ENCODE peak calls at places on chromosomes 13 and 19, in seven cellular contexts. Z is GM23248, O is endodermal cell, A is heart left ventricle, B is thoracic aorta, G is gastrocnemius medialis, S is tibial artery. J is an unnamed sample. For H3K36me3 and H3K4me1, the result is how much of the 10 kb centered on the place peaks cover.

GRCh38 chr13:85230754-85231153 is 568.5 kb downstream of the SLITRK6 start:
- DNase-seq in S (no peak), Z (no peak), G (no peak), A (no peak), B (no peak), O (no peak), J (no peak)

GRCh38 chr19:45136507-45137178 is 24.1 kb downstream of the NKPD1 start:
- DNase-seq in O (peak), B (no peak), S (no peak), G (no peak), A (no peak), Z (no peak), J (no peak)

GRCh38 chr13:111165611-111166010 is 50.5 kb downstream of the ARHGEF7 start:
- DNase-seq in A (no peak), G (no peak), S (no peak), Z (no peak), O (no peak), B (no peak), J (no peak)

GRCh38 chr13:37074703-37075102 is 15.2 kb upstream of the SUPT20H start:
- DNase-seq in A (no peak), Z (peak), G (no peak), S (no peak), B (no peak), O (no peak), J (no peak)

GRCh38 chr19:35226748-35227147 is 1.8 kb downstream of the FAM187B start:
- DNase-seq in S (no peak), Z (peak), B (no peak), G (no peak), A (no peak), O (no peak), J (no peak)

GRCh38 chr19:10858204-10858828 is 10.1 kb downstream of the C19orf38 start:
- DNase-seq in O (peak), Z (peak), S (no peak), B (no peak), G (no peak), A (no peak), J (peak)

GRCh38 chr13:29743229-29743786 is 107.1 kb downstream of the UBL3 start:
- DNase-seq in B (no peak), S (peak), O (peak), G (peak), A (peak), Z (peak), J (no peak)

GRCh38 chr13:98454389-98454881 is 122.5 kb downstream of the STK24 start:
- DNase-seq in S (peak), B (no peak), O (no peak), Z (peak), A (no peak), G (no peak), J (no peak)

GRCh38 chr13:46109451-46109850 is 4.6 kb upstream of the CPB2 start:
- DNase-seq in A (no peak), O (no peak), B (no peak), Z (no peak), G (no peak), S (no peak), J (no peak)

GRCh38 chr13:60572003-60572792 is 175.2 kb downstream of the TDRD3 start:
- DNase-seq in A (no peak), S (no peak), G (no peak), Z (peak), B (no peak), O (peak), J (no peak)

GRCh38 chr19:49524812-49525455 is 2.9 kb upstream of the RCN3 start:
- DNase-seq in B (no peak), A (no peak), O (no peak), Z (no peak), G (no peak), S (no peak), J (no peak)

GRCh38 chr19:44635581-44636438 is 7.9 kb upstream of the PVR start:
- DNase-seq in B (no peak), A (no peak), Z (peak), O (no peak), G (no peak), S (no peak), J (no peak)

GRCh38 chr13:45441633-45442032 is 23.1 kb upstream of the COG3 start:
- DNase-seq in G (no peak), S (no peak), Z (peak), O (no peak), A (no peak), B (no peak), J (no peak)

GRCh38 chr13:39016789-39017188 is 21.1 kb downstream of the PROSER1 start:
- DNase-seq in S (no peak), O (peak), G (no peak), B (no peak), Z (peak), A (no peak), J (peak)

GRCh38 chr13:37645181-37645580 is 46.6 kb upstream of the POSTN start:
- DNase-seq in B (no peak), S (no peak), A (no peak), O (peak), Z (no peak), G (no peak), J (no peak)

GRCh38 chr19:35558400-35559280 is 4.8 kb downstream of the ATP4A start:
- DNase-seq in O (no peak), G (no peak), Z (no peak), S (no peak), B (no peak), A (no peak), J (no peak)

GRCh38 chr19:12867120-12868099 is 13.8 kb downstream of the DNASE2 start:
- DNase-seq in S (no peak), O (peak), Z (peak), G (no peak), B (no peak), A (no peak), J (peak)

GRCh38 chr19:10295305-10295846 is 5.6 kb downstream of the ICAM5 start:
- DNase-seq in Z (peak), S (no peak), O (peak), G (no peak), A (no peak), B (no peak), J (no peak)

GRCh38 chr19:16400911-16401675 is 70.7 kb downstream of the EPS15L1 start:
- DNase-seq in S (peak), G (peak), O (no peak), Z (peak), B (peak), A (no peak), J (no peak)

GRCh38 chr19:33492951-33493350 is 28.6 kb downstream of the PEPD start:
- DNase-seq in G (no peak), S (no peak), A (no peak), Z (no peak), B (no peak), O (no peak), J (no peak)

GRCh38 chr19:45884682-45885555 is 1.0 kb downstream of the IRF2BP1 start:
- DNase-seq in S (no peak), G (no peak), O (peak), B (no peak), A (no peak), Z (peak), J (peak)

GRCh38 chr13:45269204-45269603 is 68.4 kb upstream of the KCTD4 start:
- DNase-seq in Z (no peak), A (no peak), G (no peak), O (no peak), B (no peak), S (no peak), J (no peak)

GRCh38 chr13:25874064-25874737 is 177.6 kb downstream of the SHISA2 start:
- DNase-seq in B (no peak), G (no peak), S (no peak), O (no peak), A (no peak), Z (no peak), J (peak)

GRCh38 chr13:111908981-111909380 is 158.0 kb upstream of the SOX1 start:
- DNase-seq in S (peak), Z (no peak), O (peak), B (no peak), A (no peak), G (no peak), J (no peak)

GRCh38 chr19:52880895-52881389 is 16.5 kb downstream of the ZNF320 start:
- DNase-seq in S (no peak), Z (no peak), B (no peak), A (no peak), O (no peak), G (no peak), J (no peak)
- H3K36me3 ChIP-seq in S (half or more), Z (half or more), B (half or more), A (under half), O (half or more), G (half or more), J (half or more)

GRCh38 chr19:18429717-18430416 is 8.1 kb downstream of the ISYNA1 start:
- DNase-seq in Z (no peak), B (no peak), O (peak), A (no peak), S (no peak), G (no peak), J (peak)
- H3K4me1 ChIP-seq in Z (under half), B (under half), O (under half), A (under half), S (half or more), G (under half), J (under half)

GRCh38 chr19:39915101-39915847 is 19.2 kb downstream of the FCGBP start:
- DNase-seq in G (no peak), B (no peak), Z (no peak), S (peak), A (no peak), O (peak), J (no peak)
- H3K36me3 ChIP-seq in G (under half), B (under half), Z (under half), S (under half), A (under half), O (under half), J (under half)

GRCh38 chr19:1646149-1646930 is 6.1 kb downstream of the TCF3 start:
- DNase-seq in B (no peak), A (no peak), O (no peak), S (no peak), Z (no peak), G (no peak), J (no peak)
- H3K4me1 ChIP-seq in B (under half), A (under half), O (under half), S (under half), Z (under half), G (under half), J (under half)

GRCh38 chr13:67827992-67828391 is 597.9 kb upstream of the PCDH9 start:
- DNase-seq in A (no peak), S (no peak), G (no peak), B (no peak), O (no peak), Z (no peak), J (no peak)
- H3K36me3 ChIP-seq in A (under half), S (under half), G (under half), B (under half), O (under half), Z (under half), J (under half)

GRCh38 chr19:47749326-47749725 is 4.0 kb downstream of the NOP53 start:
- DNase-seq in G (no peak), O (no peak), Z (no peak), A (no peak), S (no peak), B (no peak), J (no peak)

GRCh38 chr19:47740866-47741519 is 4.4 kb upstream of the NOP53 start:
- DNase-seq in O (no peak), A (no peak), B (no peak), Z (no peak), G (no peak), S (peak), J (no peak)

GRCh38 chr19:47742636-47743035 is 2.7 kb upstream of the NOP53 start:
- DNase-seq in G (no peak), O (no peak), A (peak), S (peak), B (no peak), Z (peak), J (no peak)

GRCh38 chr19:47741544-47742125 is 3.7 kb upstream of the NOP53 start:
- DNase-seq in G (no peak), Z (peak), S (no peak), B (no peak), O (no peak), A (no peak), J (no peak)

GRCh38 chr19:47745010-47745901 is at the start of gene NOP53:
- DNase-seq in A (peak), O (peak), S (peak), Z (peak), B (peak), G (peak), J (peak)
- H3K4me1 ChIP-seq in A (under half), O (under half), S (under half), Z (under half), B (under half), G (under half), J (under half)

DNA sequence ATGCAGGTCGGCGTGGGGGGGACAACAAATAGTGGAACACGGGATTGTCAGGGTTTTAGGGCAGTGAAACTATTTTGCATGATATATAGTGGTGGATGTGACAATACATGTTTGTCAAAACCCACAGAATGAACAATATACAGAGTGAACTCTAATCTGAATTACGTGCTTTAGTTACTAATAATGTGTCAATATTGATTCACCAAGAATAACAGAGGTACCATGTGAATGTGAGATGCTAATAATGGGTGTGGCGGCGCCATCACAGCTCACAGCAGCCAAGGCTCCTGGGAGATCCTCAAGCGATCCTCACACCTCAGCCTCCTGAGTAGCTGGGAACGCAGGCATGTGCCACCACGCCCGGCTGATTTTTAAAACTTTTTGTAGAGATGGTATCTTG is 12.9 kb downstream of the ELAVL1 start:
- DNase-seq in S (no peak), G (no peak), A (no peak), Z (no peak), O (no peak), B (no peak), J (no peak)
- H3K36me3 ChIP-seq in S (under half), G (under half), A (under half), Z (under half), O (half or more), B (under half), J (half or more)

GRCh38 chr19:41339936-41340335 is 13.8 kb downstream of the TGFB1 start:
- DNase-seq in B (no peak), O (no peak), Z (peak), S (no peak), A (no peak), G (no peak), J (no peak)
- H3K4me1 ChIP-seq in B (under half), O (under half), Z (under half), S (under half), A (under half), G (under half), J (under half)